ENCODE peak calls at places on chromosome 15, in eight cellular contexts. J is PC-3, A is body of pancreas, Q is WERI-Rb-1, P is GM20000, I is lower lobe of right lung, Z is HL-60, C is HFFc6. G is an unnamed sample.
A peak's percentile ranks its signal among the peaks of the same experiment; 100 is the strongest.

GRCh38 chr15:89129123-89129815 is 41.0 kb downstream of the ABHD2 start:
- DNase-seq in J (peak; percentile 40), A (peak; percentile 79), Q (peak; percentile 57), P (peak; percentile 65), I (peak; percentile 65), Z (peak; percentile 38), C (no peak), G (no peak)

GRCh38 chr15:99986297-99987118 is 253.3 kb upstream of the LYSMD4 start:
- DNase-seq in J (no peak), A (no peak), Q (no peak), P (no peak), I (peak; percentile 12), Z (peak; percentile 58), C (no peak), G (no peak)

GRCh38 chr15:48415036-48415886 is 84.0 kb downstream of the DUT start:
- DNase-seq in J (peak; percentile 89), A (no peak), Q (no peak), P (no peak), I (no peak), Z (no peak), C (peak; percentile 58), G (peak; percentile 49)

GRCh38 chr15:67906382-67906781 is 66.5 kb upstream of the RNU6-1 start:
- DNase-seq in J (peak; percentile 25), A (no peak), Q (peak; percentile 30), P (no peak), I (no peak), Z (no peak), C (peak; percentile 28), G (no peak)

GRCh38 chr15:59074607-59075006 is 30.3 kb upstream of the CCNB2 start:
- DNase-seq in J (no peak), A (no peak), Q (no peak), P (no peak), I (no peak), Z (no peak), C (no peak), G (no peak)

GRCh38 chr15:67228286-67228685 is 26.2 kb downstream of the AAGAB start:
- DNase-seq in J (no peak), A (no peak), Q (no peak), P (no peak), I (no peak), Z (no peak), C (no peak), G (no peak)

GRCh38 chr15:85479071-85479647 is 98.8 kb downstream of the AKAP13 start:
- DNase-seq in J (peak; percentile 28), A (no peak), Q (no peak), P (no peak), I (no peak), Z (no peak), C (peak; percentile 67), G (peak; percentile 86)

GRCh38 chr15:88232771-88233170 is 23.8 kb downstream of the NTRK3 start:
- DNase-seq in J (no peak), A (no peak), Q (no peak), P (no peak), I (no peak), Z (no peak), C (no peak), G (no peak)

GRCh38 chr15:101689901-101690300 is 34.4 kb downstream of the TARS3 start:
- DNase-seq in J (no peak), A (no peak), Q (no peak), P (no peak), I (no peak), Z (no peak), C (peak; percentile 28), G (peak; percentile 76)

GRCh38 chr15:95087253-95087609 is 855.9 kb downstream of the MCTP2 start:
- DNase-seq in J (no peak), A (no peak), Q (no peak), P (no peak), I (no peak), Z (no peak), C (no peak), G (no peak)

GRCh38 chr15:89781891-89782618 is 5.9 kb downstream of the MESP2 start:
- DNase-seq in J (peak; percentile 90), A (peak; percentile 23), Q (no peak), P (no peak), I (no peak), Z (no peak), C (peak; percentile 76), G (peak; percentile 97)

GRCh38 chr15:50190723-50191122 is 8.7 kb downstream of the SLC27A2 start:
- DNase-seq in J (no peak), A (no peak), Q (no peak), P (no peak), I (no peak), Z (no peak), C (no peak), G (no peak)

GRCh38 chr15:85692873-85693272 is 101.9 kb downstream of the KLHL25 start:
- DNase-seq in J (no peak), A (no peak), Q (no peak), P (no peak), I (no peak), Z (no peak), C (no peak), G (no peak)

GRCh38 chr15:73928971-73929627 is 2.8 kb downstream of the LOXL1 start:
- DNase-seq in J (peak; percentile 39), A (no peak), Q (peak; percentile 69), P (no peak), I (peak; percentile 24), Z (no peak), C (no peak), G (no peak)

GRCh38 chr15:29105151-29105785 is 164.4 kb downstream of the NSMCE3 start:
- DNase-seq in J (no peak), A (no peak), Q (no peak), P (no peak), I (peak; percentile 20), Z (no peak), C (no peak), G (no peak)

GRCh38 chr15:44775923-44776322 is 39.6 kb downstream of the TRIM69 start:
- DNase-seq in J (no peak), A (no peak), Q (no peak), P (no peak), I (no peak), Z (no peak), C (no peak), G (peak; percentile 81)

GRCh38 chr15:42090375-42090774 is 4.0 kb downstream of the PLA2G4D start:
- DNase-seq in J (no peak), A (no peak), Q (no peak), P (no peak), I (no peak), Z (no peak), C (no peak), G (no peak)

GRCh38 chr15:69934607-69935006 is 163.1 kb downstream of the TLE3 start:
- DNase-seq in J (no peak), A (no peak), Q (no peak), P (no peak), I (no peak), Z (no peak), C (no peak), G (no peak)

GRCh38 chr15:65406402-65407000 is 16.2 kb downstream of the IGDCC4 start:
- DNase-seq in J (no peak), A (no peak), Q (no peak), P (no peak), I (no peak), Z (no peak), C (no peak), G (no peak)

DNA sequence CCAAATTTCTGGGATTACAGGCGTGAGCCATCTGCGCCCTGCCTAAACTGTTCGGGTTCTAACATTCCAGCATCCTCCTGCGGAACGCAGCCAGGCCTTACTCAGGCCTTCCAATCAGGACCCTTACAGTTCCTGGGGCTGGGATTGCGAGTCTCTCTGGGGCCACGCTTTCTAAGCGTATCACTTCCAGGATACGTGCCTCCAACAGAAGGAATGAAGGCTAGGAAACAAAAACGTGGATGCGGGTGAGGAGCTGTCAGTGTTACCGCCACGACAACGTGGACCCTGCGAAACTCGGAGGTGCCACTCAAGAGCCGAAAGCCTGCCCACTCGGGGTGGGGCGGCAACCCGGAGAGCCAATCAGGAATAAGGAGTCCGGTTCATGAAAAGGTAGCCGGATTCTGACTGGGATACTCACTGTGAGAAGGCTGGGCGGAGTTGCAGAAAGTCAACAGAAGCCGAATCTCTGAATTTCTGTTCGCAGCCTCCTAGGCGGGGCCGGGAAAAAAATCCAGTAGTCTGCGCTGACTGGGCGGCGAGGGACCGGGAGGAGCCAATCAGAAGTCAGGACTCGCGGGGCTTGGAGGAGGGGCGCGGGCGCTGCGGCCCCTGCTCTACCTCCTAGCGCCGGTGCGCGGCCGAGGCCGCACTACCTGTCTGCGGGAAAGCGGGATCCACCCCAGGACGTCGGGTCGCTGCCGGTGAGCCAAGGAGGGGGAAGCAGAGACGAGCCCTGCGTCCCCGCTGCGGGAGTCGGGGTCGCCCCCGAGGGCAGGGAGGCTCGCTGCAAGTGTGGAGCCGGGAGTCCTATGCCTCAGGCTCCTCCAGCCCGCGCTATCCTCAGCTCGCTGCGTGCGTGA is at the start of gene HYKK:
- DNase-seq in J (peak; percentile 98), A (peak; percentile 96), Q (peak; percentile 96), P (peak; percentile 88), I (peak; percentile 92), Z (peak; percentile 65), C (peak; percentile 98), G (peak; percentile 96)
- TF ChIP-seq CTCF in J (no peak), A (peak; percentile 39), Q (peak; percentile 10), P (no peak), I (peak; percentile 7), Z (no peak), C (no peak), G (peak; percentile 43)

GRCh38 chr15:71109130-71109529 is 6.1 kb upstream of the THSD4 start:
- DNase-seq in J (peak; percentile 42), A (no peak), Q (no peak), P (no peak), I (no peak), Z (no peak), C (peak; percentile 79), G (no peak)
- TF ChIP-seq CTCF in J (peak; percentile 20), A (no peak), Q (no peak), P (no peak), I (no peak), Z (no peak), C (peak; percentile 65), G (peak; percentile 44)

DNA sequence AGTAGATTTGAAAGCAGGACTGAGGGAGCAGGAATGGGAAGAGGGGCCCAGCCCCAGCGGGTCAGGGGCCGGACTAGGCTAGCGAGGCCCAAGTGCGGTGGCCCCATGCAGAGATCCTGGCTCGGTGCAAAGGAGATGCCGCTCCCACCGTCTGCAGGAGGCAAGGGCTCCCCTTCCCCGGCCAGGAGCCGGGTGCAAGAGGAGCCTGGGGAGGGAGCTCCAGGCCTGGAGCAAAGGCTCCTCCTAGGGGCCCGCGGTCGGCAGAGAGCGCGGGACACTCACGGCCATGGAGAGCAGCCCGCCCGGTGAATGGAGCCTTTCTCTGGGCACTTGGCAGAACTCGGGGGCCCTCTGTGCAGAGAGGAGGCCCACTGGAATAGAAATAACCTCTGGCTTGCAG is 43.2 kb upstream of the USP3 start:
- DNase-seq in J (no peak), A (no peak), Q (no peak), P (no peak), I (no peak), Z (no peak), C (no peak), G (no peak)
- TF ChIP-seq CTCF in J (no peak), A (no peak), Q (no peak), P (no peak), I (no peak), Z (no peak), C (no peak), G (peak; percentile 10)

DNA sequence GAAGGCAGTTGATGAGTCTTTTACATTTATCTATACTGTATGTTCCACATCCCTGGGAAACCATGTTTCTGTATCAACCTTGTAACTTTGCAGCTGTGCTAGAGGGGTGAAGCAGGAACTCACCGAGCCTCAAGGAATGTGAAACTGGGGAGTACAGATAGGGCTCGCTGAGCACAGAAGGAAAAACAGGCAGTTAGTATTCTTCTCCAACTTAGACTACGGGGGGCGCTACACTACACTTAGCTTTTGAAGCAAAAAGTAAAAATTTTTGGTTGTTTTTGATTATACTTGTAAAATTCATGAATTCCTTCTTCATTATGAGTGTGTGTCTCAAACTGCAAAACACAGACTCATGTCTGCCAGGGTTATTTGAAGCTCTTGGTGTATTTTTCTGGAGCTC is 132.7 kb upstream of the RGMA start:
- DNase-seq in J (no peak), A (no peak), Q (no peak), P (no peak), I (no peak), Z (no peak), C (no peak), G (no peak)
- TF ChIP-seq CTCF in J (no peak), A (no peak), Q (no peak), P (no peak), I (no peak), Z (no peak), C (no peak), G (no peak)

G was measured in foreskin keratinocyte.